ENCODE peak calls at places on chromosomes 13 and 19, in seven cellular contexts. N is AG09319; E is activated CD4-positive, alpha-beta T cell treated with anti-CD3 and anti-CD28 coated beads, Interleukin-2, amount 50 U/mL, for 1 hour; M is hepatic stellate cell; P is IMR-90; I is ELR; T is EH. J is an unnamed sample.

GRCh38 chr19:13843104-13843921 is 33.6 kb upstream of the NANOS3 start:
- DNase-seq in N (no peak), E (no peak), M (no peak), P (peak; percentile 47), I (peak; percentile 82), T (peak; percentile 87), J (no peak)

GRCh38 chr19:45769821-45770191 is 754 bp upstream of the SIX5 start:
- DNase-seq in N (no peak), E (peak; percentile 53), M (peak; percentile 50), P (peak; percentile 38), I (peak; percentile 52), T (no peak), J (no peak)

GRCh38 chr19:11378319-11379189 is 4.1 kb downstream of the SWSAP1 start:
- DNase-seq in N (no peak), E (no peak), M (peak; percentile 92), P (peak; percentile 89), I (peak; percentile 91), T (peak; percentile 87), J (no peak)

GRCh38 chr19:16370671-16371391 is 46.2 kb downstream of the KLF2 start:
- DNase-seq in N (no peak), E (peak; percentile 14), M (no peak), P (no peak), I (no peak), T (no peak), J (no peak)

GRCh38 chr19:5138606-5139594 is 170.0 kb downstream of the KDM4B start:
- DNase-seq in N (no peak), E (peak; percentile 54), M (no peak), P (peak; percentile 47), I (peak; percentile 95), T (peak; percentile 95), J (peak; percentile 66)

GRCh38 chr19:40605201-40605971 is 4.2 kb downstream of the LTBP4 start:
- DNase-seq in N (no peak), E (peak; percentile 77), M (peak; percentile 55), P (peak; percentile 31), I (peak; percentile 59), T (peak; percentile 62), J (no peak)

GRCh38 chr19:5503598-5503997 is 48.4 kb downstream of the ZNRF4 start:
- DNase-seq in N (no peak), E (no peak), M (no peak), P (no peak), I (no peak), T (no peak), J (no peak)

GRCh38 chr19:56759531-56759930 is 81.0 kb downstream of the PEG3 start:
- DNase-seq in N (no peak), E (no peak), M (no peak), P (no peak), I (no peak), T (no peak), J (no peak)

GRCh38 chr19:38519168-38519567 is 85.7 kb downstream of the RYR1 start:
- DNase-seq in N (no peak), E (no peak), M (no peak), P (no peak), I (no peak), T (no peak), J (no peak)

GRCh38 chr19:30968210-30968609 is 381.0 kb downstream of the TSHZ3 start:
- DNase-seq in N (no peak), E (no peak), M (no peak), P (no peak), I (peak; percentile 15), T (peak; percentile 13), J (no peak)

GRCh38 chr19:14062558-14062855 is 631 bp upstream of the PALM3 start:
- DNase-seq in N (no peak), E (no peak), M (no peak), P (no peak), I (no peak), T (no peak), J (no peak)

GRCh38 chr19:5623397-5624153 is 692 bp downstream of the SAFB start:
- DNase-seq in N (no peak), E (peak; percentile 8), M (no peak), P (no peak), I (peak; percentile 29), T (peak; percentile 9), J (no peak)

GRCh38 chr19:53183146-53183545 is 10.0 kb downstream of the ZNF665 start:
- DNase-seq in N (no peak), E (no peak), M (peak; percentile 37), P (peak; percentile 66), I (peak; percentile 82), T (peak; percentile 46), J (no peak)

GRCh38 chr13:91868351-91868750 is 469.9 kb downstream of the GPC5 start:
- DNase-seq in N (no peak), E (no peak), M (no peak), P (no peak), I (no peak), T (no peak), J (no peak)

GRCh38 chr13:109877809-109878208 is 91.4 kb upstream of the IRS2 start:
- DNase-seq in N (no peak), E (no peak), M (no peak), P (no peak), I (no peak), T (no peak), J (no peak)

GRCh38 chr13:43196171-43196611 is 172.8 kb downstream of the DNAJC15 start:
- DNase-seq in N (no peak), E (no peak), M (peak; percentile 13), P (peak; percentile 8), I (no peak), T (peak; percentile 41), J (no peak)

GRCh38 chr13:42836930-42837329 is 55.5 kb downstream of the FAM216B start:
- DNase-seq in N (peak; percentile 62), E (no peak), M (no peak), P (peak; percentile 51), I (peak; percentile 53), T (peak; percentile 75), J (peak; percentile 59)

GRCh38 chr13:55155046-55155445 is 1985.7 kb upstream of the PRR20A start:
- DNase-seq in N (no peak), E (no peak), M (no peak), P (no peak), I (no peak), T (no peak), J (no peak)

GRCh38 chr19:24060687-24061356 is 26.2 kb upstream of the ZNF254 start:
- DNase-seq in N (no peak), E (no peak), M (no peak), P (peak; percentile 18), I (peak; percentile 33), T (no peak), J (no peak)

GRCh38 chr13:47826481-47826880 is 174.6 kb downstream of the SUCLA2 start:
- DNase-seq in N (no peak), E (no peak), M (peak; percentile 7), P (peak; percentile 71), I (no peak), T (peak; percentile 35), J (no peak)

GRCh38 chr13:20489185-20489820 is 36.4 kb downstream of the CRYL1 start:
- DNase-seq in N (no peak), E (no peak), M (no peak), P (peak; percentile 62), I (no peak), T (no peak), J (no peak)

GRCh38 chr19:39823693-39824092 is 10.3 kb downstream of the DYRK1B start:
- DNase-seq in N (no peak), E (no peak), M (no peak), P (no peak), I (no peak), T (no peak), J (no peak)

GRCh38 chr19:32407004-32407992 is 1.7 kb downstream of the DPY19L3 start:
- DNase-seq in N (peak; percentile 3), E (no peak), M (no peak), P (peak; percentile 37), I (peak; percentile 17), T (peak; percentile 30), J (no peak)

GRCh38 chr13:93534181-93534700 is 307.6 kb downstream of the GPC6 start:
- DNase-seq in N (no peak), E (no peak), M (no peak), P (no peak), I (no peak), T (no peak), J (no peak)

GRCh38 chr19:11092181-11092538 is 2.9 kb downstream of the LDLR start:
- DNase-seq in N (no peak), E (peak; percentile 50), M (peak; percentile 77), P (peak; percentile 74), I (peak; percentile 83), T (peak; percentile 61), J (no peak)

GRCh38 chr13:33932765-33933406 is 114.9 kb downstream of the RFC3 start:
- DNase-seq in N (no peak), E (no peak), M (no peak), P (peak; percentile 2), I (no peak), T (no peak), J (no peak)

GRCh38 chr19:12757544-12758274 is 6.1 kb downstream of the BEST2 start:
- DNase-seq in N (peak; percentile 34), E (peak; percentile 59), M (peak; percentile 90), P (peak; percentile 61), I (peak; percentile 80), T (peak; percentile 72), J (no peak)

GRCh38 chr19:48474084-48474592 is 5.0 kb downstream of the CYTH2 start:
- DNase-seq in N (no peak), E (no peak), M (no peak), P (no peak), I (no peak), T (no peak), J (no peak)

GRCh38 chr19:20999731-21000352 is 20.6 kb upstream of the ZNF430 start:
- DNase-seq in N (peak; percentile 65), E (peak; percentile 78), M (peak; percentile 84), P (peak; percentile 71), I (peak; percentile 85), T (peak; percentile 92), J (peak; percentile 26)

GRCh38 chr19:5170329-5170745 is 170.3 kb downstream of the PTPRS start:
- DNase-seq in N (no peak), E (peak; percentile 46), M (no peak), P (no peak), I (peak; percentile 22), T (no peak), J (no peak)

GRCh38 chr19:8310342-8311055 is 2.3 kb upstream of the CD320 start:
- DNase-seq in N (no peak), E (no peak), M (no peak), P (no peak), I (no peak), T (no peak), J (no peak)

GRCh38 chr19:48403606-48404005 is 10.1 kb downstream of the GRIN2D start:
- DNase-seq in N (no peak), E (peak; percentile 26), M (peak; percentile 82), P (peak; percentile 71), I (peak; percentile 76), T (peak; percentile 83), J (no peak)

GRCh38 chr19:45768644-45769053 is 403 bp downstream of the SIX5 start:
- DNase-seq in N (no peak), E (peak; percentile 28), M (peak; percentile 57), P (peak; percentile 41), I (peak; percentile 58), T (peak; percentile 61), J (no peak)

J was measured in HFF-Myc.